ENCODE peak calls at places on chromosome 21, in five cellular contexts. E is RWPE1, M is GM12892, H is thoracic aorta, R is NCI-H748 treated with DMSO at 0.1 percent for 48 hours. F is an unnamed sample.
A peak's percentile ranks its signal among the peaks of the same experiment; 100 is the strongest.

GRCh38 chr21:33949516-33950424 is 34.2 kb upstream of the ATP5PO start:
- DNase-seq in R (no peak), H (no peak), M (no peak), E (no peak), F (no peak)

GRCh38 chr21:21232320-21232719 is 234.1 kb downstream of the NCAM2 start:
- DNase-seq in M (no peak), H (no peak), E (no peak), R (no peak), F (no peak)

GRCh38 chr21:45962531-45963224 is 18.9 kb upstream of the COL6A1 start:
- DNase-seq in H (no peak), E (no peak), M (no peak), R (no peak), F (no peak)

GRCh38 chr21:36120304-36120902 is 14.5 kb upstream of the CBR3 start:
- DNase-seq in R (no peak), E (no peak), M (no peak), H (no peak), F (no peak)

GRCh38 chr21:17711896-17712295 is 99.2 kb upstream of the BTG3 start:
- DNase-seq in E (no peak), H (no peak), R (no peak), M (no peak), F (no peak)

GRCh38 chr21:45615145-45615711 is 28.3 kb upstream of the PCBP3 start:
- DNase-seq in M (no peak), E (no peak), R (peak; percentile 7), H (no peak), F (peak; percentile 20)

GRCh38 chr21:35478096-35479080 is 429.3 kb upstream of the RUNX1 start:
- DNase-seq in R (no peak), H (no peak), M (no peak), E (no peak), F (no peak)

GRCh38 chr21:35154788-35155187 is 105.7 kb upstream of the RUNX1 start:
- DNase-seq in E (no peak), R (no peak), H (no peak), M (no peak), F (no peak)

GRCh38 chr21:26007911-26008579 is 162.5 kb downstream of the APP start:
- DNase-seq in E (no peak), M (no peak), H (no peak), R (peak; percentile 62), F (no peak)

GRCh38 chr21:33011462-33011861 is 14.3 kb upstream of the OLIG2 start:
- DNase-seq in H (no peak), R (no peak), M (no peak), E (peak; percentile 91), F (no peak)

GRCh38 chr21:46067505-46068201 is 30.3 kb upstream of the COL6A2 start:
- DNase-seq in H (no peak), R (no peak), M (no peak), E (no peak), F (no peak)

GRCh38 chr21:44845418-44846200 is 27.7 kb upstream of the SUMO3 start:
- DNase-seq in E (peak; percentile 63), H (no peak), M (no peak), R (peak; percentile 10), F (peak; percentile 32)

GRCh38 chr21:32392880-32393676 is at the start of gene URB1:
- DNase-seq in H (peak; percentile 74), E (peak; percentile 86), M (peak; percentile 88), R (peak; percentile 59), F (peak; percentile 82)

GRCh38 chr21:29466532-29466931 is 167.8 kb downstream of the BACH1 start:
- DNase-seq in E (no peak), H (no peak), M (no peak), R (no peak), F (no peak)

GRCh38 chr21:44708866-44709425 is 2.4 kb downstream of the TSPEAR start:
- DNase-seq in M (no peak), R (no peak), E (no peak), H (no peak), F (no peak)

GRCh38 chr21:38913120-38913975 is 107.6 kb downstream of the ETS2 start:
- DNase-seq in H (peak; percentile 30), M (no peak), R (no peak), E (peak; percentile 85), F (peak; percentile 15)